ENCODE peak calls at places on chromosomes 5 and 9, in five cellular contexts. One of them, this sample, is unnamed.

GRCh38 chr5:102627311-102627710 is 127.8 kb upstream of the PAM start:
- DNase-seq in GM12892: no peak
- DNase-seq in K562: no peak
- DNase-seq in HepG2: no peak
- DNase-seq in H1: no peak
- DNase-seq in this sample: no peak

GRCh38 chr5:157734466-157734865 is 3.2 kb downstream of the THG1L start:
- DNase-seq in GM12892: no peak
- DNase-seq in K562: no peak
- DNase-seq in HepG2: no peak
- DNase-seq in H1: no peak
- DNase-seq in this sample: no peak

GRCh38 chr9:14361074-14361473 is 47.1 kb upstream of the NFIB start:
- DNase-seq in GM12892: no peak
- DNase-seq in K562: no peak
- DNase-seq in HepG2: no peak
- DNase-seq in H1: no peak
- DNase-seq in this sample: no peak

GRCh38 chr9:36881316-36882116 is 152.6 kb downstream of the PAX5 start:
- DNase-seq in GM12892: no peak
- DNase-seq in K562: no peak
- DNase-seq in HepG2: no peak
- DNase-seq in H1: no peak
- DNase-seq in this sample: no peak

GRCh38 chr9:128937310-128938165 is 9.9 kb downstream of the DOLK start:
- DNase-seq in GM12892: no peak
- DNase-seq in K562: no peak
- DNase-seq in HepG2: no peak
- DNase-seq in H1: no peak
- DNase-seq in this sample: no peak

GRCh38 chr9:91483189-91483691 is 59.6 kb upstream of the NFIL3 start:
- DNase-seq in GM12892: no peak
- DNase-seq in K562: no peak
- DNase-seq in HepG2: no peak
- DNase-seq in H1: no peak
- DNase-seq in this sample: no peak

GRCh38 chr5:179818746-179819295 is 1.9 kb upstream of the SQSTM1 start:
- DNase-seq in GM12892: peak
- DNase-seq in K562: peak
- DNase-seq in HepG2: peak
- DNase-seq in H1: peak
- DNase-seq in this sample: peak

GRCh38 chr5:117414926-117415325 is 840.3 kb upstream of the SEMA6A start:
- DNase-seq in GM12892: no peak
- DNase-seq in K562: no peak
- DNase-seq in HepG2: no peak
- DNase-seq in H1: no peak
- DNase-seq in this sample: no peak

GRCh38 chr9:6787793-6788174 is 30.0 kb downstream of the KDM4C start:
- DNase-seq in GM12892: no peak
- DNase-seq in K562: no peak
- DNase-seq in HepG2: no peak
- DNase-seq in H1: no peak
- DNase-seq in this sample: no peak

GRCh38 chr5:52794519-52794918 is 6.8 kb downstream of the ITGA1 start:
- DNase-seq in GM12892: no peak
- DNase-seq in K562: no peak
- DNase-seq in HepG2: peak
- DNase-seq in H1: no peak
- DNase-seq in this sample: no peak

GRCh38 chr5:60843693-60844428 is at the start of gene ELOVL7:
- DNase-seq in GM12892: peak
- DNase-seq in K562: peak
- DNase-seq in HepG2: peak
- DNase-seq in H1: peak
- DNase-seq in this sample: peak

GRCh38 chr5:4989121-4989520 is 151.0 kb upstream of the ADAMTS16 start:
- DNase-seq in GM12892: no peak
- DNase-seq in K562: no peak
- DNase-seq in HepG2: no peak
- DNase-seq in H1: no peak
- DNase-seq in this sample: no peak

GRCh38 chr5:65982635-65983034 is 56.3 kb downstream of the ERBIN start:
- DNase-seq in GM12892: no peak
- DNase-seq in K562: no peak
- DNase-seq in HepG2: no peak
- DNase-seq in H1: no peak
- DNase-seq in this sample: no peak

GRCh38 chr5:81391-82021 is 10.5 kb upstream of the PLEKHG4B start:
- DNase-seq in GM12892: no peak
- DNase-seq in K562: no peak
- DNase-seq in HepG2: no peak
- DNase-seq in H1: no peak
- DNase-seq in this sample: no peak

GRCh38 chr9:94804917-94805544 is 78.5 kb downstream of the AOPEP start:
- DNase-seq in GM12892: no peak
- DNase-seq in K562: no peak
- DNase-seq in HepG2: no peak
- DNase-seq in H1: no peak
- DNase-seq in this sample: no peak

GRCh38 chr9:134748637-134749036 is 107.0 kb downstream of the COL5A1 start:
- DNase-seq in GM12892: no peak
- DNase-seq in K562: no peak
- DNase-seq in HepG2: no peak
- DNase-seq in H1: no peak
- DNase-seq in this sample: no peak

GRCh38 chr5:127216143-127216542 is 74.5 kb upstream of the MEGF10 start:
- DNase-seq in GM12892: no peak
- DNase-seq in K562: no peak
- DNase-seq in HepG2: no peak
- DNase-seq in H1: no peak
- DNase-seq in this sample: no peak

GRCh38 chr9:107307331-107307730 is 24.3 kb downstream of the RAD23B start:
- DNase-seq in GM12892: no peak
- DNase-seq in K562: no peak
- DNase-seq in HepG2: no peak
- DNase-seq in H1: no peak
- DNase-seq in this sample: no peak

GRCh38 chr5:150137168-150137957 is 18.3 kb downstream of the PDGFRB start:
- DNase-seq in GM12892: no peak
- DNase-seq in K562: no peak
- DNase-seq in HepG2: peak
- DNase-seq in H1: no peak
- DNase-seq in this sample: no peak

GRCh38 chr9:35828716-35829083 is at the start of gene FAM221B:
- DNase-seq in GM12892: no peak
- DNase-seq in K562: peak
- DNase-seq in HepG2: no peak
- DNase-seq in H1: peak
- DNase-seq in this sample: no peak

GRCh38 chr9:107249131-107249533 is 33.9 kb upstream of the RAD23B start:
- DNase-seq in GM12892: no peak
- DNase-seq in K562: no peak
- DNase-seq in HepG2: peak
- DNase-seq in H1: no peak
- DNase-seq in this sample: no peak

GRCh38 chr5:135442387-135443256 is 4.5 kb downstream of the DCANP1 start:
- DNase-seq in GM12892: no peak
- DNase-seq in K562: no peak
- DNase-seq in HepG2: no peak
- DNase-seq in H1: peak
- DNase-seq in this sample: no peak

GRCh38 chr5:39118638-39119037 is 44.4 kb upstream of the RICTOR start:
- DNase-seq in GM12892: no peak
- DNase-seq in K562: no peak
- DNase-seq in HepG2: no peak
- DNase-seq in H1: no peak
- DNase-seq in this sample: no peak

GRCh38 chr5:31635446-31635845 is 3.5 kb upstream of the PDZD2 start:
- DNase-seq in GM12892: no peak
- DNase-seq in K562: no peak
- DNase-seq in HepG2: no peak
- DNase-seq in H1: no peak
- DNase-seq in this sample: no peak

GRCh38 chr5:129113867-129114266 is 19.3 kb downstream of the ISOC1 start:
- DNase-seq in GM12892: no peak
- DNase-seq in K562: no peak
- DNase-seq in HepG2: no peak
- DNase-seq in H1: no peak
- DNase-seq in this sample: no peak

GRCh38 chr5:56145106-56145505 is 88.0 kb downstream of the ANKRD55 start:
- DNase-seq in GM12892: no peak
- DNase-seq in K562: no peak
- DNase-seq in HepG2: no peak
- DNase-seq in H1: no peak
- DNase-seq in this sample: no peak

DNA sequence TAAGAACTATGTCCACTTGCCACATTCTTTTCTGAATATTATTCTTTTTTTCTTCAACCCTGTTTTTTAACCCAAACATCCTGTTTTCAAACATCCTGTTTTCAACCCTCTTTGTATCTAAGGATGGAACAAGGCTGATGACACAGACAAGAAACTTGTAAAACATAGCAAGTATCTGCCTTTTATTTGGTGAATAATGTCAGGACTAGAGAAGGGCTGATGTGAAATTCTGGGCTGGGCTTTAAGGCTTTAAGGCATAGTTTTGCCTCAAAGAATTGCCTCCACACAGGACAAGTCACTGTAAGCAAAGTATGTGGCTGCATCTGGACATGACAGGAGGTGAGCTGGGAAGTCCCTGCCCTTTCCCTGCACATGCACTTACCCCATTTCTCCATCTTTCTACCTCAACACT is 42.5 kb upstream of the RIC1 start:
- DNase-seq in GM12892: no peak
- DNase-seq in K562: no peak
- DNase-seq in HepG2: no peak
- DNase-seq in H1: no peak
- DNase-seq in this sample: no peak
- TF ChIP-seq TAF1 in GM12892: no peak
- TF ChIP-seq TAF1 in K562: no peak
- TF ChIP-seq TAF1 in HepG2: no peak
- TF ChIP-seq TAF1 in H1: no peak
- TF ChIP-seq TAF1 in this sample: peak

GRCh38 chr5:174567506-174568141 is 156.8 kb upstream of the MSX2 start:
- DNase-seq in GM12892: no peak
- DNase-seq in K562: no peak
- DNase-seq in HepG2: no peak
- DNase-seq in H1: no peak
- DNase-seq in this sample: no peak
- TF ChIP-seq TAF1 in GM12892: no peak
- TF ChIP-seq TAF1 in K562: no peak
- TF ChIP-seq TAF1 in HepG2: no peak
- TF ChIP-seq TAF1 in H1: no peak
- TF ChIP-seq TAF1 in this sample: no peak

GRCh38 chr5:141493500-141494422 is 4.9 kb downstream of the PCDHGC5 start:
- DNase-seq in GM12892: no peak
- DNase-seq in K562: no peak
- DNase-seq in HepG2: no peak
- DNase-seq in H1: no peak
- DNase-seq in this sample: no peak

GRCh38 chr5:141495456-141495811 is 6.6 kb downstream of the PCDHGC5 start:
- DNase-seq in GM12892: no peak
- DNase-seq in K562: no peak
- DNase-seq in HepG2: no peak
- DNase-seq in H1: no peak
- DNase-seq in this sample: no peak

GRCh38 chr5:141496038-141496437 is 7.2 kb downstream of the PCDHGC5 start:
- DNase-seq in GM12892: no peak
- DNase-seq in K562: no peak
- DNase-seq in HepG2: no peak
- DNase-seq in H1: no peak
- DNase-seq in this sample: no peak

GRCh38 chr5:141492168-141492885 is 3.4 kb downstream of the PCDHGC5 start:
- DNase-seq in GM12892: peak
- DNase-seq in K562: no peak
- DNase-seq in HepG2: no peak
- DNase-seq in H1: no peak
- DNase-seq in this sample: no peak

GRCh38 chr5:141494761-141495455 is 6.0 kb downstream of the PCDHGC5 start:
- DNase-seq in GM12892: no peak
- DNase-seq in K562: no peak
- DNase-seq in HepG2: no peak
- DNase-seq in H1: no peak
- DNase-seq in this sample: no peak
- TF ChIP-seq TAF1 in GM12892: no peak
- TF ChIP-seq TAF1 in K562: no peak
- TF ChIP-seq TAF1 in HepG2: no peak
- TF ChIP-seq TAF1 in H1: no peak
- TF ChIP-seq TAF1 in this sample: no peak

GRCh38 chr5:132495063-132495671 is 4.6 kb upstream of the IRF1 start:
- DNase-seq in GM12892: no peak
- DNase-seq in K562: no peak
- DNase-seq in HepG2: no peak
- DNase-seq in H1: peak
- DNase-seq in this sample: no peak
- TF ChIP-seq TAF1 in GM12892: no peak
- TF ChIP-seq TAF1 in K562: no peak
- TF ChIP-seq TAF1 in HepG2: no peak
- TF ChIP-seq TAF1 in H1: no peak
- TF ChIP-seq TAF1 in this sample: no peak

GRCh38 chr9:12921621-12922020 is 146.8 kb downstream of the LURAP1L start:
- DNase-seq in GM12892: no peak
- DNase-seq in K562: no peak
- DNase-seq in HepG2: no peak
- DNase-seq in H1: no peak
- DNase-seq in this sample: no peak
- TF ChIP-seq TAF1 in GM12892: no peak
- TF ChIP-seq TAF1 in K562: no peak
- TF ChIP-seq TAF1 in HepG2: no peak
- TF ChIP-seq TAF1 in H1: no peak
- TF ChIP-seq TAF1 in this sample: no peak

DNA sequence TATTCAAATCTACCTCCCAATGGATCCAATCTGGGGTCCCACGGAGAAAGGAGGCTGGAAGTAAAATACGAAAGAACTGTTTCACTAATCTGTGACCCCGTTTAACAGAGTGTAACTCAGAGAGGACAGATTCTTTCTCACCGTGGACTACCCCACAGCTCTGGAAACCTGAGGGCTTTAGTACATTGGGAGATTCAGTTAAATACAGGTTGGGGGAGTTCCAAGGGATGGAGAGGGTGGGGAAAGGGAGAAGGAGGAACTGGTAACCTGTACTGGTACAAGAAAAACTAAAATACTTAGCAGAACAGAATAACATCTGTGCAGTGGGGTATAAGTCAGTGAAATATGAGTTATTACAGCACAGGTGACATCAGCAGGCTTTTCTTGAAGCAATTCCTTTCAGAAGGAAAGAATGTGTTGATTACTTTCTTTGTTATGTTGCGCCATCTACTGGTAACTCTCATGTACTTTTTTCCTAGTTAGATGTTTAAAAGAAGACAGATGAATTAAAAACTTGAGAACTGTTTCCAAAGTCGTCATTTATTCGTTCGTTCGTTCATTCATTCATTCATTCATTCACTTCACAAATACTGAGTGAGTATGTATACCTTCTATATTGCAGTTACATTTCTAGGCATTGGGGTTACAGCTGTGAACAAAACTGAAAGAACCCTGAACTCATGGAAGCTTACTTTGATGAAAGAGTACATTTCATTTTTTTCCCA is 30.0 kb upstream of the STOM start:
- DNase-seq in GM12892: peak
- DNase-seq in K562: peak
- DNase-seq in HepG2: peak
- DNase-seq in H1: no peak
- DNase-seq in this sample: no peak
- TF ChIP-seq TAF1 in GM12892: no peak
- TF ChIP-seq TAF1 in K562: no peak
- TF ChIP-seq TAF1 in HepG2: no peak
- TF ChIP-seq TAF1 in H1: no peak
- TF ChIP-seq TAF1 in this sample: no peak

This sample was measured in GM12891.